ENCODE peak calls at places on chromosomes 4 and X, in five cellular contexts. J is esophagus squamous epithelium, K is GM06990, P is fibroblast of lung, S is OCI-LY7. U is an unnamed sample.

GRCh38 chrX:47540754-47541538 is 20.1 kb upstream of the ARAF start:
- DNase-seq in K (no peak), P (peak; percentile 93), J (no peak), S (no peak), U (peak; percentile 95)

GRCh38 chr4:111494971-111495370 is 650.3 kb upstream of the FAM241A start:
- DNase-seq in K (no peak), S (no peak), J (no peak), P (no peak), U (peak; percentile 20)

GRCh38 chr4:102868153-102868781 is 525 bp upstream of the CISD2 start:
- DNase-seq in P (no peak), J (no peak), K (no peak), S (peak; percentile 26), U (no peak)

GRCh38 chr4:6087669-6088068 is 69.4 kb upstream of the C4orf50 start:
- DNase-seq in J (no peak), S (peak; percentile 2), K (no peak), P (no peak), U (peak; percentile 26)

GRCh38 chr4:154722262-154722661 is 21.5 kb upstream of the LRAT start:
- DNase-seq in S (no peak), J (no peak), K (no peak), P (no peak), U (no peak)

GRCh38 chr4:173288698-173289350 is 45.3 kb downstream of the HMGB2 start:
- DNase-seq in J (no peak), K (no peak), S (no peak), P (no peak), U (no peak)

GRCh38 chr4:67712650-67713530 is 11.9 kb upstream of the UBA6 start:
- DNase-seq in K (no peak), S (no peak), J (no peak), P (no peak), U (no peak)

GRCh38 chr4:178395798-178396197 is 953.6 kb upstream of the AGA start:
- DNase-seq in S (no peak), J (no peak), K (no peak), P (no peak), U (no peak)

GRCh38 chr4:94615431-94615830 is 142.3 kb upstream of the BMPR1B start:
- DNase-seq in K (no peak), S (no peak), P (no peak), J (no peak), U (no peak)

GRCh38 chrX:111869639-111870034 is 6.3 kb upstream of the TRPC5OS start:
- DNase-seq in K (no peak), P (peak; percentile 31), S (peak; percentile 28), J (no peak), U (peak; percentile 56)

GRCh38 chr4:141307241-141307689 is 86.6 kb downstream of the ZNF330 start:
- DNase-seq in P (peak; percentile 67), J (peak; percentile 1), K (peak; percentile 75), S (peak; percentile 48), U (peak; percentile 77)

GRCh38 chr4:84496356-84497219 is 2.5 kb downstream of the NKX6-1 start:
- DNase-seq in J (no peak), P (no peak), K (no peak), S (no peak), U (no peak)

GRCh38 chrX:112235547-112235946 is 153.0 kb upstream of the TRPC5 start:
- DNase-seq in J (no peak), S (no peak), P (no peak), K (no peak), U (no peak)

GRCh38 chrX:13196778-13197177 is 123.1 kb downstream of the ATXN3L start:
- DNase-seq in K (no peak), S (no peak), P (no peak), J (no peak), U (no peak)

GRCh38 chrX:17839269-17839668 is 21.8 kb downstream of the RAI2 start:
- DNase-seq in K (no peak), S (no peak), P (no peak), J (no peak), U (no peak)
- TF ChIP-seq CTCF in K (peak; percentile 19), S (no peak), P (no peak), J (no peak), U (peak; percentile 24)

DNA sequence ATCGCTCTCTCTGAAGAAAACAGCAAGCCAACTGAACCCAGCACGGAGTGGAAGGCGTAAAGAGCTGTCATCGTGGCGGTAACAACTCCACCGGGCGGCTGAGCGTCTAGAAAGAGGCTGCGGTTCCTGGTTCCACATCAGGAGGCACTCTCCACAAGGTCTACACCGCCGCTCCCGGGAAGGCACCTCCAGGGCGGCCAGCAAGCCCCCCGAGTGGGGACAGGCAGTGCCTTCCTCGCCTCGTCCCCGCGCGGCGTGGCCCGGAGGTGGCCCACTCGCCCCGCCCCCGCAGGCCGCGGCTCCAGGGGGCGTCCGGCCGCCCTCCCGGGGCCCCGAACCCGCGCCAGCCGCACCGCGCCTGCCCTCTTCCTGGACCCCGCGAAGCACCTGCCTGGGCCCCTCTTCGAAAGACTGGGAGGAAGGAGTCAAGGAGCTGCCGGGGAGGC is 747 bp downstream of the KLHL8 start:
- DNase-seq in P (no peak), K (no peak), J (peak; percentile 6), S (peak; percentile 52), U (peak; percentile 72)
- TF ChIP-seq CTCF in P (peak; percentile 20), K (peak; percentile 36), J (peak; percentile 42), S (peak; percentile 60), U (peak; percentile 43)

GRCh38 chr4:142402156-142402555 is 443.9 kb downstream of the INPP4B start:
- DNase-seq in K (no peak), P (peak; percentile 39), S (no peak), J (no peak), U (no peak)
- TF ChIP-seq CTCF in K (no peak), P (no peak), S (no peak), J (no peak), U (no peak)

GRCh38 chr4:139861471-139861870 is 195.9 kb downstream of the MGST2 start:
- DNase-seq in P (no peak), S (no peak), K (no peak), J (no peak), U (no peak)

GRCh38 chr4:139857977-139858376 is 192.4 kb downstream of the MGST2 start:
- DNase-seq in P (no peak), K (no peak), S (no peak), J (no peak), U (no peak)

GRCh38 chr4:139860435-139861024 is 194.9 kb downstream of the MGST2 start:
- DNase-seq in K (peak; percentile 24), S (no peak), J (no peak), P (no peak), U (no peak)

GRCh38 chr4:139858436-139859225 is 193.0 kb downstream of the MGST2 start:
- DNase-seq in K (peak; percentile 57), S (no peak), P (no peak), J (no peak), U (no peak)

GRCh38 chr4:139859876-139860275 is 194.3 kb downstream of the MGST2 start:
- DNase-seq in S (no peak), P (no peak), J (no peak), K (no peak), U (no peak)
- TF ChIP-seq CTCF in S (no peak), P (no peak), J (no peak), K (no peak), U (no peak)

GRCh38 chrX:72280210-72280882 is 3.3 kb upstream of the RPS4X start:
- DNase-seq in P (no peak), K (no peak), S (no peak), J (no peak), U (no peak)
- TF ChIP-seq CTCF in P (no peak), K (no peak), S (no peak), J (no peak), U (no peak)

DNA sequence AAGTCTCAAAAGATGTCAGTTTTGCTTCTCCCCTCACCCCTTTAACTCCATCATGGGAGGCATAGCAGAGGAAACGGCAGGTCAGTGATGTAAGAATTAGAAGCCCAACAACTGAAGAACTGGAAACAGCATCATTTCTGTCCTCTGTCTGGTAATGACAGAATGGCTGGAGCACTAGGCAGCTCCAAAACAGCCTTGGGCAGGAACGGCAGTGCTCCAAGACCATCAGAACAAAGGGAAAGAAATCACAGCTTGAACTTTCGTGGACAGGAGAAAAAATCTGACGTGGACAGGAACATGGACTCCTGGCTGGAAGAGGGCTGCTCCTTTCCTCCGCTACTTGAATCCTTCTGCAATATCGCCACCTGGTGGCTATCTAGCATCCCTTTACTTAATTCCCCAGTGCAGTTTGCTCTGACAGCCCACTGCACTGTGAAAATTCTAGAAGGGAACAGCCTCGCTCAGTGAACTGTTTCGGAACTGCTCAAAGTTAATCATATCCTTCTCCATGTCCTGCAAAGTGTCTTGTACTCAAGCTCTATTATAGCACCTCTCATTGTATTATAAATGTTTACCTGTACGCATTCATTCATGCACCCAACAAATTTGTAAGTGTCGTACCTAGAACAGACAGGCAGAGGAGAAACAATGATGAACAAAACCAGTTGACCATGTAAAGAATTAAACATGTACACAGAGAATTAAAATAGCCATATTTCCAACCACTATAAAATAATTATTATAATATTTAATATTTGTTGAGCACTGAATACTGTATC is 20.4 kb downstream of the SLC25A53 start:
- DNase-seq in K (peak; percentile 14), J (no peak), P (peak; percentile 91), S (peak; percentile 72), U (peak; percentile 95)
- TF ChIP-seq CTCF in K (peak; percentile 68), J (peak; percentile 63), P (peak; percentile 48), S (peak; percentile 76), U (peak; percentile 75)

GRCh38 chr4:168710353-168710946 is 213.6 kb downstream of the PALLD start:
- DNase-seq in S (no peak), P (peak; percentile 89), K (no peak), J (no peak), U (peak; percentile 91)
- TF ChIP-seq CTCF in S (peak; percentile 54), P (peak; percentile 66), K (peak; percentile 38), J (peak; percentile 58), U (peak; percentile 69)

DNA sequence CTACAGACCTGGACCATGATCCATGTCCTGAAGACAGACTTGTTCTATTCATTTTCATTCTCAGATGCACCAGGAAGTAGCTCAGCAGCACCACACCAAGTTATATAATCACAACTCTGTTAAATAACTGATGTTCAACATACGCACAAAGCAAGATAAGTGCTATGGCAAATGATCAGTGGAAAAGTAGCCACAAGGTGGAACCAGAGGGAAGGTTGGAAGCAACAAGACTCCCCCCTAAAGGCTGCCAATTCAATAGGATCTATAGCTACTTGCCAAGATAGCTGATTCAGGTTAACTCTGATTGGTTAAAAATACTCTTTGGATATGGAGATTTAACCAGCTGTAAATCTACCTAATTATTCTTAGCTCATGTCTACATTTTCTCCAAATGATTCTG is 23.7 kb upstream of the FAM47B start:
- DNase-seq in S (no peak), J (no peak), P (peak; percentile 69), K (no peak), U (peak; percentile 84)
- TF ChIP-seq CTCF in S (peak; percentile 31), J (peak; percentile 19), P (peak; percentile 36), K (no peak), U (peak; percentile 74)

U was measured in choroid plexus epithelial cell.